ENCODE peak calls at places on chromosomes 13 and 19, in five cellular contexts. H, A, W, L and Z are unnamed samples.

GRCh38 chr19:48837586-48838191 is 1.4 kb upstream of the HSD17B14 start:
- DNase-seq in W (no peak), A (no peak), H (no peak), L (no peak), Z (no peak)

GRCh38 chr13:61188057-61188456 is 227.6 kb downstream of the PCDH20 start:
- DNase-seq in W (no peak), H (no peak), L (no peak), A (no peak), Z (no peak)

GRCh38 chr19:4800591-4801081 is 9.1 kb downstream of the FEM1A start:
- DNase-seq in A (no peak), W (no peak), L (no peak), H (no peak), Z (no peak)

GRCh38 chr19:18700501-18701249 is 17.2 kb downstream of the CRTC1 start:
- DNase-seq in L (peak), A (peak), W (peak), H (peak), Z (peak)

GRCh38 chr19:30204721-30205120 is 167.5 kb upstream of the ZNF536 start:
- DNase-seq in H (no peak), A (no peak), L (no peak), W (no peak), Z (no peak)

GRCh38 chr13:77000475-77000874 is 8.6 kb downstream of the CLN5 start:
- DNase-seq in A (no peak), W (no peak), H (peak), L (no peak), Z (no peak)

GRCh38 chr19:28746486-28746885 is 466.5 kb downstream of the UQCRFS1 start:
- DNase-seq in L (no peak), W (no peak), A (no peak), H (no peak), Z (no peak)

GRCh38 chr13:29509999-29510586 is 85.4 kb downstream of the SLC7A1 start:
- DNase-seq in A (no peak), L (peak), W (no peak), H (no peak), Z (no peak)

GRCh38 chr19:49438261-49438660 is 3.1 kb downstream of the SLC17A7 start:
- DNase-seq in L (no peak), A (no peak), W (no peak), H (no peak), Z (no peak)

GRCh38 chr19:16372065-16372915 is 47.7 kb downstream of the KLF2 start:
- DNase-seq in H (no peak), A (no peak), W (no peak), L (no peak), Z (no peak)

GRCh38 chr19:18344546-18344945 is 4.1 kb downstream of the PGPEP1 start:
- DNase-seq in W (no peak), H (no peak), A (no peak), L (no peak), Z (no peak)

GRCh38 chr19:8304841-8305621 is 3.1 kb downstream of the CD320 start:
- DNase-seq in H (no peak), A (no peak), L (peak), W (peak), Z (no peak)